ENCODE peak calls at places on chromosomes 11 and 22, in ten cellular contexts. U is iPS-NIHi11; Z is GDM1; P is AG09319; E is brain microvascular endothelial cell; O is EL; C is fibroblast of lung; B is stimulated activated CD4-positive, alpha-beta T cell treated with anti-CD3 and anti-CD28 coated beads, Interleukin-2, amount 100 ng/mL, for 48 hours; T is NCI-H510A; K is hepatic stellate cell. R is an unnamed sample.

GRCh38 chr11:45178890-45179663 is 32.6 kb downstream of the PRDM11 start:
- DNase-seq in K (peak), E (peak), U (no peak), C (peak), T (no peak), B (no peak), Z (no peak), P (no peak), O (peak), R (no peak)

GRCh38 chr11:19827399-19828135 is 114.9 kb downstream of the NAV2 start:
- DNase-seq in U (peak), K (no peak), B (no peak), Z (no peak), E (no peak), T (no peak), O (no peak), C (no peak), P (no peak), R (no peak)

GRCh38 chr22:33715221-33715620 is 205.1 kb downstream of the LARGE1 start:
- DNase-seq in Z (no peak), P (no peak), U (no peak), E (no peak), C (no peak), T (no peak), K (no peak), B (no peak), O (no peak), R (no peak)

GRCh38 chr11:8232414-8232813 is 31.3 kb downstream of the LMO1 start:
- DNase-seq in U (no peak), T (no peak), E (no peak), Z (no peak), O (no peak), C (no peak), B (no peak), K (no peak), P (no peak), R (no peak)

GRCh38 chr11:18731949-18732821 is 6.2 kb upstream of the IGSF22 start:
- DNase-seq in C (peak), P (no peak), U (peak), B (peak), K (peak), T (no peak), Z (peak), E (peak), O (peak), R (peak)

GRCh38 chr11:17015639-17016125 is 1.5 kb upstream of the PLEKHA7 start:
- DNase-seq in U (no peak), K (no peak), E (no peak), B (no peak), Z (no peak), P (no peak), O (no peak), C (peak), T (no peak), R (no peak)

GRCh38 chr11:2202071-2202899 is 30.7 kb upstream of the TH start:
- DNase-seq in E (no peak), U (no peak), P (no peak), Z (no peak), T (peak), B (no peak), K (no peak), O (no peak), C (no peak), R (peak)

GRCh38 chr11:91219501-91219900 is 996.7 kb upstream of the CHORDC1 start:
- DNase-seq in U (no peak), E (peak), C (peak), O (peak), Z (no peak), P (no peak), K (no peak), B (no peak), T (no peak), R (no peak)

GRCh38 chr11:45369294-45369693 is 83.2 kb upstream of the SYT13 start:
- DNase-seq in C (no peak), K (no peak), U (no peak), O (no peak), E (no peak), Z (no peak), T (no peak), B (no peak), P (no peak), R (no peak)

GRCh38 chr11:109853156-109853776 is 239.9 kb upstream of the ZC3H12C start:
- DNase-seq in O (peak), B (no peak), T (no peak), E (peak), P (peak), K (peak), U (no peak), Z (peak), C (peak), R (peak)

GRCh38 chr22:30202531-30203006 is 44.0 kb downstream of the LIF start:
- DNase-seq in Z (no peak), C (peak), T (no peak), B (no peak), O (no peak), E (no peak), K (no peak), U (no peak), P (peak), R (no peak)

GRCh38 chr11:134418119-134418840 is 6.2 kb upstream of the B3GAT1 start:
- DNase-seq in U (no peak), B (no peak), K (no peak), T (no peak), E (peak), O (no peak), Z (no peak), C (peak), P (no peak), R (no peak)

GRCh38 chr22:32858121-32858703 is 56.7 kb downstream of the TIMP3 start:
- DNase-seq in E (no peak), Z (no peak), C (no peak), O (no peak), B (no peak), T (peak), K (no peak), U (no peak), P (no peak), R (no peak)

GRCh38 chr11:108394744-108395284 is 72.5 kb downstream of the C11orf65 start:
- DNase-seq in B (no peak), T (no peak), O (no peak), K (no peak), P (no peak), E (no peak), Z (no peak), C (no peak), U (no peak), R (no peak)

GRCh38 chr11:74321487-74322188 is 10.2 kb upstream of the P4HA3 start:
- DNase-seq in B (peak), K (peak), Z (peak), T (no peak), O (no peak), U (peak), P (no peak), E (peak), C (peak), R (peak)

GRCh38 chr22:33883961-33884808 is 36.1 kb downstream of the LARGE1 start:
- DNase-seq in E (no peak), P (no peak), T (no peak), Z (no peak), U (no peak), K (no peak), B (no peak), O (no peak), C (no peak), R (no peak)

GRCh38 chr22:17086750-17087149 is 1.9 kb downstream of the IL17RA start:
- DNase-seq in O (no peak), T (no peak), B (no peak), U (no peak), C (no peak), K (no peak), Z (no peak), P (no peak), E (no peak), R (no peak)

GRCh38 chr11:99069831-99070444 is 49.2 kb downstream of the CNTN5 start:
- DNase-seq in E (peak), T (no peak), B (no peak), K (peak), O (peak), C (peak), U (peak), Z (no peak), P (no peak), R (peak)